ENCODE peak calls at places on chromosomes 1 and 21, in eight cellular contexts. One of them, this sample, is unnamed.

GRCh38 chr1:202279806-202280205 is 61.9 kb downstream of the UBE2T start:
- DNase-seq in transverse colon: no peak
- DNase-seq in sigmoid colon: no peak
- DNase-seq in suprapubic skin: no peak
- DNase-seq in HCT116: no peak
- DNase-seq in stomach: no peak
- DNase-seq in endothelial cell of umbilical vein: peak
- DNase-seq in esophagus muscularis mucosa: no peak
- DNase-seq in this sample: no peak

GRCh38 chr1:6239950-6240768 is 3.8 kb upstream of the HES3 start:
- DNase-seq in transverse colon: no peak
- DNase-seq in sigmoid colon: no peak
- DNase-seq in suprapubic skin: no peak
- DNase-seq in HCT116: no peak
- DNase-seq in stomach: no peak
- DNase-seq in endothelial cell of umbilical vein: no peak
- DNase-seq in esophagus muscularis mucosa: no peak
- DNase-seq in this sample: peak

GRCh38 chr1:201745023-201745422 is 83.9 kb upstream of the IPO9 start:
- DNase-seq in transverse colon: no peak
- DNase-seq in sigmoid colon: no peak
- DNase-seq in suprapubic skin: no peak
- DNase-seq in HCT116: no peak
- DNase-seq in stomach: no peak
- DNase-seq in endothelial cell of umbilical vein: no peak
- DNase-seq in esophagus muscularis mucosa: no peak
- DNase-seq in this sample: no peak

GRCh38 chr1:57470028-57470427 is 46.2 kb upstream of the DAB1 start:
- DNase-seq in transverse colon: no peak
- DNase-seq in sigmoid colon: no peak
- DNase-seq in suprapubic skin: no peak
- DNase-seq in HCT116: no peak
- DNase-seq in stomach: no peak
- DNase-seq in endothelial cell of umbilical vein: no peak
- DNase-seq in esophagus muscularis mucosa: no peak
- DNase-seq in this sample: no peak

GRCh38 chr1:165564561-165564960 is 20.8 kb downstream of the LRRC52 start:
- DNase-seq in transverse colon: no peak
- DNase-seq in sigmoid colon: no peak
- DNase-seq in suprapubic skin: no peak
- DNase-seq in HCT116: no peak
- DNase-seq in stomach: peak
- DNase-seq in endothelial cell of umbilical vein: no peak
- DNase-seq in esophagus muscularis mucosa: no peak
- DNase-seq in this sample: no peak

GRCh38 chr1:102687383-102687782 is 420.9 kb downstream of the COL11A1 start:
- DNase-seq in transverse colon: no peak
- DNase-seq in sigmoid colon: no peak
- DNase-seq in suprapubic skin: no peak
- DNase-seq in HCT116: no peak
- DNase-seq in stomach: no peak
- DNase-seq in endothelial cell of umbilical vein: no peak
- DNase-seq in esophagus muscularis mucosa: no peak
- DNase-seq in this sample: no peak

GRCh38 chr21:42302292-42302650 is 12.9 kb downstream of the TFF3 start:
- DNase-seq in transverse colon: peak
- DNase-seq in sigmoid colon: peak
- DNase-seq in suprapubic skin: no peak
- DNase-seq in HCT116: no peak
- DNase-seq in stomach: no peak
- DNase-seq in endothelial cell of umbilical vein: no peak
- DNase-seq in esophagus muscularis mucosa: no peak
- DNase-seq in this sample: no peak

GRCh38 chr1:228646717-228647522 is 88.4 kb upstream of the RHOU start:
- DNase-seq in transverse colon: peak
- DNase-seq in sigmoid colon: no peak
- DNase-seq in suprapubic skin: no peak
- DNase-seq in HCT116: no peak
- DNase-seq in stomach: peak
- DNase-seq in endothelial cell of umbilical vein: peak
- DNase-seq in esophagus muscularis mucosa: peak
- DNase-seq in this sample: peak

GRCh38 chr21:32423846-32424535 is 11.5 kb downstream of the EVA1C start:
- DNase-seq in transverse colon: no peak
- DNase-seq in sigmoid colon: no peak
- DNase-seq in suprapubic skin: no peak
- DNase-seq in HCT116: no peak
- DNase-seq in stomach: no peak
- DNase-seq in endothelial cell of umbilical vein: peak
- DNase-seq in esophagus muscularis mucosa: no peak
- DNase-seq in this sample: no peak

GRCh38 chr1:63915121-63915520 is 141.3 kb downstream of the ROR1 start:
- DNase-seq in transverse colon: no peak
- DNase-seq in sigmoid colon: no peak
- DNase-seq in suprapubic skin: no peak
- DNase-seq in HCT116: no peak
- DNase-seq in stomach: no peak
- DNase-seq in endothelial cell of umbilical vein: peak
- DNase-seq in esophagus muscularis mucosa: no peak
- DNase-seq in this sample: no peak

GRCh38 chr21:33931799-33932390 is 16.3 kb upstream of the ATP5PO start:
- DNase-seq in transverse colon: no peak
- DNase-seq in sigmoid colon: no peak
- DNase-seq in suprapubic skin: no peak
- DNase-seq in HCT116: no peak
- DNase-seq in stomach: no peak
- DNase-seq in endothelial cell of umbilical vein: peak
- DNase-seq in esophagus muscularis mucosa: no peak
- DNase-seq in this sample: no peak

GRCh38 chr21:26965567-26966359 is 1.1 kb downstream of the ADAMTS5 start:
- DNase-seq in transverse colon: peak
- DNase-seq in sigmoid colon: peak
- DNase-seq in suprapubic skin: peak
- DNase-seq in HCT116: no peak
- DNase-seq in stomach: peak
- DNase-seq in endothelial cell of umbilical vein: no peak
- DNase-seq in esophagus muscularis mucosa: no peak
- DNase-seq in this sample: no peak

GRCh38 chr1:54463259-54464030 is 57.3 kb upstream of the SSBP3 start:
- DNase-seq in transverse colon: no peak
- DNase-seq in sigmoid colon: peak
- DNase-seq in suprapubic skin: peak
- DNase-seq in HCT116: no peak
- DNase-seq in stomach: no peak
- DNase-seq in endothelial cell of umbilical vein: no peak
- DNase-seq in esophagus muscularis mucosa: no peak
- DNase-seq in this sample: no peak

GRCh38 chr1:54465351-54465811 is 59.2 kb upstream of the SSBP3 start:
- DNase-seq in transverse colon: no peak
- DNase-seq in sigmoid colon: peak
- DNase-seq in suprapubic skin: peak
- DNase-seq in HCT116: no peak
- DNase-seq in stomach: no peak
- DNase-seq in endothelial cell of umbilical vein: no peak
- DNase-seq in esophagus muscularis mucosa: no peak
- DNase-seq in this sample: peak

GRCh38 chr1:54464031-54464476 is 57.9 kb upstream of the SSBP3 start:
- DNase-seq in transverse colon: no peak
- DNase-seq in sigmoid colon: peak
- DNase-seq in suprapubic skin: peak
- DNase-seq in HCT116: no peak
- DNase-seq in stomach: no peak
- DNase-seq in endothelial cell of umbilical vein: no peak
- DNase-seq in esophagus muscularis mucosa: no peak
- DNase-seq in this sample: no peak

GRCh38 chr1:54462597-54463258 is 56.5 kb upstream of the SSBP3 start:
- DNase-seq in transverse colon: no peak
- DNase-seq in sigmoid colon: peak
- DNase-seq in suprapubic skin: peak
- DNase-seq in HCT116: no peak
- DNase-seq in stomach: no peak
- DNase-seq in endothelial cell of umbilical vein: no peak
- DNase-seq in esophagus muscularis mucosa: no peak
- DNase-seq in this sample: no peak

DNA sequence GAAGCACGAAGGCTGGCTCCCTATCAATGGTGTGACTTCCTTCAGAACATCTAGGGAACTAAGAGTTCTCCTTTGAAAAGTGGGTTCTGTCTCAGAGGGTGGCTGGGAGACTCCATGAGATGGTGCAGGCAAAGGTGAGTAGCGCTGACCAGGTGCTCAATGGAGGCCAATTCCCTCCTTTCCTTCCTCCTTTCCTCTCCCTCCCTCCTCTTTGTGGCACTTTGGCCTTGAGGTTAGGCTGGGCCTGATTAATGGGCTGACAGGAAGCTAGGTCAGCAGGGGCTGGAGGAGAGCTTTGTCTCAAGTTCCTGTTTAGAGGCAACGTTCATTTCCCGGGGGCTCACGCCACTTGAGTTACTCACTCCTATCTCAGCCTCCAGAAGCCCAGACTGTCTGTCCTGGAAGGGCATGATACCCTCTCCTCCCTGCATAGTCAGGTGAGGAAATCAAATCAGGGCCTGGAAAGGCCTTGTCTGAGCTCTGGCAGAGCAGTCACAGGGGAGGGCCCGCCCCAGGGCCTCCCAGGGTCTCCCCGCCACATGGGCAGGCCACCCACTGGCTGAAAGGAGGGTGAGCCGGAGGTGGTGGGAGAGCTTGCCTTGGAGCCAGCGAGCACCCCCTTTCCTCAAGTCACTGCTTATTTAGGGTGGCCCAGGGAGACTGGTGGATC is 58.4 kb upstream of the SSBP3 start:
- DNase-seq in transverse colon: no peak
- DNase-seq in sigmoid colon: peak
- DNase-seq in suprapubic skin: peak
- DNase-seq in HCT116: no peak
- DNase-seq in stomach: no peak
- DNase-seq in endothelial cell of umbilical vein: peak
- DNase-seq in esophagus muscularis mucosa: no peak
- DNase-seq in this sample: peak
- H3K27ac ChIP-seq in transverse colon: no peak
- H3K27ac ChIP-seq in sigmoid colon: peak
- H3K27ac ChIP-seq in suprapubic skin: no peak
- H3K27ac ChIP-seq in HCT116: no peak
- H3K27ac ChIP-seq in stomach: no peak
- H3K27ac ChIP-seq in endothelial cell of umbilical vein: peak
- H3K27ac ChIP-seq in esophagus muscularis mucosa: no peak
- H3K27ac ChIP-seq in this sample: peak

GRCh38 chr1:156590326-156591180 is 1.0 kb upstream of the NAXE start:
- DNase-seq in transverse colon: no peak
- DNase-seq in sigmoid colon: no peak
- DNase-seq in suprapubic skin: no peak
- DNase-seq in HCT116: no peak
- DNase-seq in stomach: no peak
- DNase-seq in endothelial cell of umbilical vein: no peak
- DNase-seq in esophagus muscularis mucosa: no peak
- DNase-seq in this sample: no peak
- TF ChIP-seq POLR2AphosphoS5 in transverse colon: no peak
- TF ChIP-seq POLR2AphosphoS5 in sigmoid colon: no peak
- TF ChIP-seq POLR2AphosphoS5 in suprapubic skin: no peak
- TF ChIP-seq POLR2AphosphoS5 in HCT116: no peak
- TF ChIP-seq POLR2AphosphoS5 in stomach: no peak
- TF ChIP-seq POLR2AphosphoS5 in endothelial cell of umbilical vein: no peak
- TF ChIP-seq POLR2AphosphoS5 in esophagus muscularis mucosa: no peak
- TF ChIP-seq POLR2AphosphoS5 in this sample: no peak

GRCh38 chr1:154598871-154599635 is 8.9 kb downstream of the ADAR start:
- DNase-seq in transverse colon: no peak
- DNase-seq in sigmoid colon: no peak
- DNase-seq in suprapubic skin: no peak
- DNase-seq in HCT116: no peak
- DNase-seq in stomach: no peak
- DNase-seq in endothelial cell of umbilical vein: peak
- DNase-seq in esophagus muscularis mucosa: no peak
- DNase-seq in this sample: no peak
- H3K27ac ChIP-seq in transverse colon: no peak
- H3K27ac ChIP-seq in sigmoid colon: no peak
- H3K27ac ChIP-seq in suprapubic skin: no peak
- H3K27ac ChIP-seq in HCT116: no peak
- H3K27ac ChIP-seq in stomach: no peak
- H3K27ac ChIP-seq in endothelial cell of umbilical vein: peak
- H3K27ac ChIP-seq in esophagus muscularis mucosa: peak
- H3K27ac ChIP-seq in this sample: no peak

GRCh38 chr1:236545621-236546169 is 21.9 kb downstream of the LGALS8 start:
- DNase-seq in transverse colon: no peak
- DNase-seq in sigmoid colon: no peak
- DNase-seq in suprapubic skin: no peak
- DNase-seq in HCT116: no peak
- DNase-seq in stomach: no peak
- DNase-seq in endothelial cell of umbilical vein: no peak
- DNase-seq in esophagus muscularis mucosa: no peak
- DNase-seq in this sample: no peak

GRCh38 chr1:236540813-236541465 is 17.2 kb downstream of the LGALS8 start:
- DNase-seq in transverse colon: peak
- DNase-seq in sigmoid colon: no peak
- DNase-seq in suprapubic skin: no peak
- DNase-seq in HCT116: no peak
- DNase-seq in stomach: no peak
- DNase-seq in endothelial cell of umbilical vein: no peak
- DNase-seq in esophagus muscularis mucosa: no peak
- DNase-seq in this sample: no peak

GRCh38 chr1:236541710-236542109 is 17.9 kb downstream of the LGALS8 start:
- DNase-seq in transverse colon: no peak
- DNase-seq in sigmoid colon: no peak
- DNase-seq in suprapubic skin: no peak
- DNase-seq in HCT116: no peak
- DNase-seq in stomach: no peak
- DNase-seq in endothelial cell of umbilical vein: no peak
- DNase-seq in esophagus muscularis mucosa: no peak
- DNase-seq in this sample: no peak

DNA sequence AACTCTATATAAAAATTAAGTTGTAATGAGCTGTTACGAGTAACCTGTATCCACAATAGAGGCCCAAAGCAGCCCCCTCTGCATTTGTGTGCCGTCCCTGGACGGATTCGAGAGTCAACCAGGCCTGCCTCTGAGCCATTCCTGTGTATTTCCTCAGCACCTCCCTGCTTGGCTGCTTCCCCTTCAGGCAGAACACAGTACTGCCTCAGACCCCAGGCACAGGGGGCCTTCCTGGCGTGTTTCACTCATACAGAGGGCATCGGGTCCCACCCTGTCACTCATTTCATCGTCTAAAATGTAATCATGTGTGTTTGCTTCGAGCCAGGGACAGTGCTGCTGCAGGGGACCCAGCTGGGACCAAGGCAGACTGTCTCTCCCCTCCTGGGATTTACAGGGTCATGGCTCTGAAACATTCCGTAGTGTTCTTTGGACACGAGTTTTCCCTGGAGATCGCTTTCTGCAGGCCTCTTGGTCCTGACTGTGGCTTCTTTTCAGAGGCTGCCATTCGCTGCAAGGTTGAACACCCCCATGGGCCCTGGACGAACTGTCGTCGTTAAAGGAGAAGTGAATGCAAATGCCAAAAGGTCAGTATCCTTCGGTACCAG is 19.4 kb downstream of the LGALS8 start:
- DNase-seq in transverse colon: no peak
- DNase-seq in sigmoid colon: no peak
- DNase-seq in suprapubic skin: no peak
- DNase-seq in HCT116: no peak
- DNase-seq in stomach: no peak
- DNase-seq in endothelial cell of umbilical vein: no peak
- DNase-seq in esophagus muscularis mucosa: no peak
- DNase-seq in this sample: no peak
- TF ChIP-seq POLR2AphosphoS5 in transverse colon: no peak
- TF ChIP-seq POLR2AphosphoS5 in sigmoid colon: no peak
- TF ChIP-seq POLR2AphosphoS5 in suprapubic skin: no peak
- TF ChIP-seq POLR2AphosphoS5 in HCT116: no peak
- TF ChIP-seq POLR2AphosphoS5 in stomach: no peak
- TF ChIP-seq POLR2AphosphoS5 in endothelial cell of umbilical vein: no peak
- TF ChIP-seq POLR2AphosphoS5 in esophagus muscularis mucosa: no peak
- TF ChIP-seq POLR2AphosphoS5 in this sample: peak

GRCh38 chr1:203340112-203340804 is 10.7 kb downstream of the FMOD start:
- DNase-seq in transverse colon: peak
- DNase-seq in sigmoid colon: peak
- DNase-seq in suprapubic skin: no peak
- DNase-seq in HCT116: peak
- DNase-seq in stomach: peak
- DNase-seq in endothelial cell of umbilical vein: peak
- DNase-seq in esophagus muscularis mucosa: no peak
- DNase-seq in this sample: peak
- H3K27ac ChIP-seq in transverse colon: no peak
- H3K27ac ChIP-seq in sigmoid colon: no peak
- H3K27ac ChIP-seq in suprapubic skin: no peak
- H3K27ac ChIP-seq in HCT116: no peak
- H3K27ac ChIP-seq in stomach: peak
- H3K27ac ChIP-seq in endothelial cell of umbilical vein: no peak
- H3K27ac ChIP-seq in esophagus muscularis mucosa: no peak
- H3K27ac ChIP-seq in this sample: no peak